ENCODE peak calls at places on chromosomes 7 and 10, in four cellular contexts. N, G, C and M are unnamed samples.

GRCh38 chr10:95578619-95579018 is 17.4 kb upstream of the SORBS1 start:
- DNase-seq in N (no peak), G (no peak), C (no peak), M (no peak)

GRCh38 chr10:84076047-84076388 is 63.3 kb upstream of the GHITM start:
- DNase-seq in N (no peak), G (no peak), C (no peak), M (no peak)

GRCh38 chr7:18356195-18356645 is 139.3 kb upstream of the HDAC9 start:
- DNase-seq in N (peak), G (peak), C (peak), M (no peak)

GRCh38 chr7:36131026-36131425 is 22.0 kb upstream of the EEPD1 start:
- DNase-seq in N (no peak), G (no peak), C (no peak), M (no peak)

GRCh38 chr7:42407828-42408227 is 170.8 kb upstream of the GLI3 start:
- DNase-seq in N (no peak), G (no peak), C (no peak), M (no peak)

GRCh38 chr10:123808873-123809272 is 82.7 kb downstream of the CPXM2 start:
- DNase-seq in N (peak), G (no peak), C (no peak), M (no peak)

GRCh38 chr7:3300221-3300650 is 816 bp upstream of the SDK1 start:
- DNase-seq in N (no peak), G (no peak), C (peak), M (no peak)

GRCh38 chr7:38681882-38682281 is 50.7 kb upstream of the AMPH start:
- DNase-seq in N (no peak), G (no peak), C (no peak), M (no peak)

GRCh38 chr7:71132521-71133231 is 732 bp downstream of the GALNT17 start:
- DNase-seq in N (no peak), G (no peak), C (no peak), M (peak)

GRCh38 chr7:134414109-134414508 is 44.8 kb downstream of the AKR1B1 start:
- DNase-seq in N (no peak), G (no peak), C (no peak), M (no peak)

GRCh38 chr10:89837173-89838001 is 136.0 kb downstream of the KIF20B start:
- DNase-seq in N (no peak), G (no peak), C (no peak), M (no peak)

GRCh38 chr10:29030855-29031254 is 258.0 kb upstream of the LYZL1 start:
- DNase-seq in N (no peak), G (no peak), C (no peak), M (no peak)

GRCh38 chr7:18637516-18637915 is 142.0 kb downstream of the HDAC9 start:
- DNase-seq in N (no peak), G (no peak), C (no peak), M (no peak)

GRCh38 chr7:85150624-85151023 is 36.2 kb downstream of the SEMA3D start:
- DNase-seq in N (no peak), G (no peak), C (no peak), M (no peak)

GRCh38 chr10:2106641-2107040 is 369.3 kb upstream of the ADARB2 start:
- DNase-seq in N (no peak), G (no peak), C (no peak), M (no peak)

GRCh38 chr7:37495574-37496184 is 47.0 kb upstream of the ELMO1 start:
- DNase-seq in N (no peak), G (peak), C (peak), M (no peak)

GRCh38 chr10:127034790-127035189 is 129.6 kb downstream of the DOCK1 start:
- DNase-seq in N (no peak), G (no peak), C (no peak), M (no peak)

GRCh38 chr7:80640841-80641240 is 2.4 kb downstream of the CD36 start:
- DNase-seq in N (no peak), G (no peak), C (no peak), M (no peak)

GRCh38 chr7:104327534-104327933 is 869 bp upstream of the LHFPL3 start:
- DNase-seq in N (no peak), G (no peak), C (no peak), M (no peak)

GRCh38 chr7:130721486-130722277 is 12.3 kb downstream of the KLF14 start:
- DNase-seq in N (peak), G (peak), C (peak), M (peak)

GRCh38 chr10:48453451-48454301 is 147.2 kb downstream of the MAPK8 start:
- DNase-seq in N (no peak), G (no peak), C (no peak), M (peak)

GRCh38 chr10:6706725-6707124 is 126.6 kb upstream of the PRKCQ start:
- DNase-seq in N (no peak), G (no peak), C (peak), M (no peak)

GRCh38 chr7:2824678-2825461 is 19.2 kb downstream of the GNA12 start:
- DNase-seq in N (no peak), G (no peak), C (no peak), M (no peak)

GRCh38 chr7:5528815-5529442 is 105.3 kb upstream of the TNRC18 start:
- DNase-seq in N (no peak), G (no peak), C (no peak), M (no peak)

GRCh38 chr10:29481906-29482440 is 152.8 kb downstream of the SVIL start:
- DNase-seq in N (no peak), G (no peak), C (peak), M (no peak)

GRCh38 chr10:120732643-120733313 is 118.4 kb upstream of the WDR11 start:
- DNase-seq in N (no peak), G (no peak), C (no peak), M (no peak)

GRCh38 chr10:33335550-33335799 is 1.0 kb upstream of the NRP1 start:
- DNase-seq in N (no peak), G (no peak), C (no peak), M (no peak)

GRCh38 chr10:122301055-122301810 is 30.1 kb downstream of the BTBD16 start:
- DNase-seq in N (no peak), G (no peak), C (no peak), M (no peak)

GRCh38 chr10:120098242-120098930 is 205.9 kb downstream of the SEC23IP start:
- DNase-seq in N (no peak), G (no peak), C (no peak), M (no peak)

GRCh38 chr10:20489961-20490360 is 407.1 kb downstream of the NEBL start:
- DNase-seq in N (no peak), G (no peak), C (no peak), M (no peak)

GRCh38 chr10:18261063-18261462 is 120.8 kb downstream of the CACNB2 start:
- DNase-seq in N (no peak), G (no peak), C (no peak), M (no peak)

GRCh38 chr10:70455213-70455630 is 13.7 kb upstream of the NODAL start:
- DNase-seq in N (no peak), G (no peak), C (peak), M (peak)

GRCh38 chr7:116025098-116025809 is 5.3 kb downstream of the TFEC start:
- DNase-seq in N (no peak), G (no peak), C (no peak), M (no peak)

GRCh38 chr7:116034411-116034810 is 3.8 kb upstream of the TFEC start:
- DNase-seq in N (no peak), G (no peak), C (no peak), M (no peak)

GRCh38 chr7:116032886-116033285 is 2.3 kb upstream of the TFEC start:
- DNase-seq in N (no peak), G (no peak), C (no peak), M (no peak)

GRCh38 chr7:116028808-116029207 is 1.8 kb downstream of the TFEC start:
- DNase-seq in N (no peak), G (no peak), C (no peak), M (no peak)

GRCh38 chr7:116030626-116031276 is at the start of gene TFEC:
- DNase-seq in N (no peak), G (no peak), C (no peak), M (no peak)
- TF ChIP-seq SRF in N (no peak), G (no peak), C (no peak), M (no peak)

GRCh38 chr10:132230557-132231210 is 43.9 kb downstream of the DPYSL4 start:
- DNase-seq in N (no peak), G (no peak), C (no peak), M (no peak)

GRCh38 chr10:132232981-132233380 is 46.2 kb downstream of the DPYSL4 start:
- DNase-seq in N (no peak), G (no peak), C (no peak), M (no peak)

GRCh38 chr10:132233501-132234075 is 46.8 kb downstream of the DPYSL4 start:
- DNase-seq in N (no peak), G (no peak), C (no peak), M (no peak)

GRCh38 chr10:132232553-132232949 is 45.8 kb downstream of the DPYSL4 start:
- DNase-seq in N (no peak), G (no peak), C (no peak), M (no peak)

DNA sequence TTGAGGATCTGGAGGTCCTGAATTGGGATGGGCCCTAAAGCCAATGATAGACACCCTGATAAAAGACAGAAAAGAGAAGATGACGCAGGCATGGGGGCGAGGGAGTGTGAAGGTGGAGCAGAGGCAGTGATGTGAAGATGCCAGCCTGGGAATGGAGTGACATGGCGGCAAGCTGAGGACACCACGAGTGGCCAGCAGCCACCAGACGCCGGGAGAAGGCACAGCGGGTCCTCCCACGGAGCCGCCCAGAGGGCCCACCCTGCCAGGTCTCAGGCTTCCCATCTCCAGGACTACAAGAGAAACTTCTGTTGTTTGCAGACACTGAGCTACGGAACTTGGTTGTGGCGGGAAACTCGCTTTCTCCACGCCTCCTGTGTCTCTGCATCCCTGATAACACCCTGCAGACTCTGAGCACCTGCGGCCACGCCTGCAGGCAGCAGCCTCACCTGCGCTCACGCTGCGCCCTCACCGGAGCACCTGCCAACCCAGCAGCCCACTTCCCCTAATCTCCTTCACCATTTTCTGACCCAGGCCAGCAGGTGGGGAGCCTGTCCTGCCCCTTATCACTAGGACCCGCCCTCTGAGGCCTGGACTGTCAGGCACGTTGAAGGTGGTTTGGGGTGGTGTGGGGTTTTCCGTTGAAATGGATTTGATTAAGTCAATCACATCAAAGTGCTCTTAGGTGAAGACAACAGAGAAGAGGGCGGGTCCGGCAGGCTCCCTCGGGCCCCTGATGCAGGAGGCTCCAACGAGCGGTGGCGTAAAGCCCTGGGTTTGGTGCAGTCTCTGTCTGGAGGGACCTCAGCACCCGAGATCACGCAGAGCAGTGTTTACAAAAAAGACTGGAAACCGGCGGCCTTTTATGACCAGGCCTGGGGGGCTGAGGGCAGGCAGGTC is 45.2 kb downstream of the DPYSL4 start:
- DNase-seq in N (no peak), G (no peak), C (no peak), M (no peak)
- TF ChIP-seq SRF in N (no peak), G (no peak), C (no peak), M (no peak)

GRCh38 chr10:79490400-79491081 is 21.8 kb upstream of the EIF5AL1 start:
- DNase-seq in N (no peak), G (no peak), C (no peak), M (no peak)

GRCh38 chr10:79488870-79489269 is 23.5 kb upstream of the EIF5AL1 start:
- DNase-seq in N (no peak), G (no peak), C (no peak), M (no peak)

GRCh38 chr10:79484476-79484875 is 27.9 kb upstream of the EIF5AL1 start:
- DNase-seq in N (no peak), G (no peak), C (no peak), M (no peak)

GRCh38 chr10:79488303-79488702 is 24.0 kb upstream of the EIF5AL1 start:
- DNase-seq in N (peak), G (no peak), C (no peak), M (no peak)

DNA sequence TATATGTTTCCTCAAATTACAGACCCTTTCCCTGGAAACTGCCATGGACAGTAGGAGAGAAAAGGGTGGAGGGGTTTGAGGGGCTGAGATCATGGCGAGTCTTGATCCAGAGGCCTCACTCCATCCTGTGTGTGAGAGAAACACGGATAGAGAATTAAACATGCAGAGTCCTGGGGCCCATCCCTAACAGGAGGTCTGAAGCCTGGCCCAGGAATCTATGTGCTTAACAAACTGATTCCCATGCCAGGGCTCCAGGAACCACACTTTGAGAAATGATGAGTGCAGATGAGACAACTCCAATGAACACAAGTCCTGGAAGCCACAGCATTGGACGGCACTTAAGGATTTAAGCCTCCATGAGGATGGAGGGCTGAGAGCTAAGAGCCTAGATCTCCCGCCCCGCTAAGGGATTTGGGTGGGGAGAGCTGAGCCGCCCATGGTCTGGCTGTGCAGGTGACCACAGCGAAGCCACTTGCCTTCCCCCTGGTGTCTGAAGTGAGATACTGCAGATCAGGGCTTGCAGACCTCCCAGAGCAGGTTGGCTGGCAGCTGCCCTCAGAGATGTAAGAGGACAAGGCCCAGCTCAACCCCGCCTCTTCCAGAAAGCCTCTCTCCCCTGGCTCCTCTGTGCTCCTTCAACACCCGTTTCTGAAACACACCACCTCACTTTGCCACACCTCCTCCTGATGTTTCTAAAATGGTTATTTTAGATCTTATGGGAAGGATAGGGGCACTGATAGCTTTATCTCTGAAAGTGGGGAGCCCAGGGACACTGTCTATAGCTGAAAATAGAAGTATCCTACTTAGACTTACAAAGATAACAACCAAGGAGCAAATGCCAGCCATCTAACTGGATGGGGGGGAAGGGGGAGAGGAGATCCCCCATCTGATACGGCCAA is 24.8 kb upstream of the EIF5AL1 start:
- DNase-seq in N (peak), G (peak), C (peak), M (peak)
- TF ChIP-seq SRF in N (no peak), G (no peak), C (no peak), M (no peak)

GRCh38 chr7:129149546-129149945 is 5.0 kb downstream of the TSPAN33 start:
- DNase-seq in N (no peak), G (no peak), C (no peak), M (no peak)
- TF ChIP-seq SRF in N (no peak), G (no peak), C (no peak), M (no peak)

GRCh38 chr7:141731476-141732149 is 6.5 kb upstream of the SSBP1 start:
- DNase-seq in N (no peak), G (no peak), C (no peak), M (no peak)
- TF ChIP-seq SRF in N (no peak), G (no peak), C (no peak), M (no peak)

GRCh38 chr7:138142583-138143201 is 66.4 kb downstream of the AKR1D1 start:
- DNase-seq in N (no peak), G (no peak), C (no peak), M (no peak)
- TF ChIP-seq SRF in N (no peak), G (no peak), C (no peak), M (no peak)

GRCh38 chr10:93954299-93954698 is 39.4 kb upstream of the PLCE1 start:
- DNase-seq in N (no peak), G (no peak), C (no peak), M (no peak)

GRCh38 chr10:93958834-93959233 is 34.9 kb upstream of the PLCE1 start:
- DNase-seq in N (no peak), G (no peak), C (no peak), M (no peak)

GRCh38 chr10:93951905-93952304 is 41.8 kb upstream of the PLCE1 start:
- DNase-seq in N (no peak), G (no peak), C (no peak), M (no peak)

GRCh38 chr10:93954726-93955363 is 38.9 kb upstream of the PLCE1 start:
- DNase-seq in N (no peak), G (no peak), C (no peak), M (no peak)
- TF ChIP-seq SRF in N (no peak), G (no peak), C (no peak), M (no peak)

GRCh38 chr10:22927661-22928403 is at the start of gene ARMC3:
- DNase-seq in N (peak), G (peak), C (peak), M (peak)
- TF ChIP-seq SRF in N (no peak), G (no peak), C (no peak), M (no peak)